ENCODE peak calls at places on chromosomes 7 and 10, in five cellular contexts. One of them, this sample, is unnamed.

GRCh38 chr10:117936136-117936535 is 110.6 kb downstream of the RAB11FIP2 start:
- DNase-seq in IMR-90: peak
- DNase-seq in H1: no peak
- DNase-seq in mesenchymal stem cell: no peak
- DNase-seq in H9: no peak
- DNase-seq in this sample: no peak

GRCh38 chr10:70958396-70958795 is 70.0 kb upstream of the PCBD1 start:
- DNase-seq in H9: no peak
- DNase-seq in IMR-90: peak
- DNase-seq in H1: no peak
- DNase-seq in mesenchymal stem cell: peak
- DNase-seq in this sample: no peak

GRCh38 chr7:101400751-101401150 is 38.1 kb downstream of the COL26A1 start:
- DNase-seq in H1: no peak
- DNase-seq in IMR-90: no peak
- DNase-seq in mesenchymal stem cell: no peak
- DNase-seq in H9: no peak
- DNase-seq in this sample: no peak

GRCh38 chr10:88314362-88314761 is 268.8 kb downstream of the RNLS start:
- DNase-seq in H9: no peak
- DNase-seq in mesenchymal stem cell: no peak
- DNase-seq in H1: no peak
- DNase-seq in IMR-90: no peak
- DNase-seq in this sample: no peak

GRCh38 chr7:152464312-152465117 is 28.7 kb upstream of the KMT2C start:
- DNase-seq in mesenchymal stem cell: peak
- DNase-seq in H9: peak
- DNase-seq in H1: no peak
- DNase-seq in IMR-90: peak
- DNase-seq in this sample: peak

GRCh38 chr10:7085913-7086589 is 324.8 kb downstream of the SFMBT2 start:
- DNase-seq in mesenchymal stem cell: peak
- DNase-seq in H9: peak
- DNase-seq in IMR-90: peak
- DNase-seq in H1: no peak
- DNase-seq in this sample: no peak

GRCh38 chr10:67629461-67629971 is 66.5 kb downstream of the CTNNA3 start:
- DNase-seq in mesenchymal stem cell: peak
- DNase-seq in H9: no peak
- DNase-seq in IMR-90: peak
- DNase-seq in H1: no peak
- DNase-seq in this sample: no peak

GRCh38 chr10:56470701-56471100 is 109.6 kb upstream of the ZWINT start:
- DNase-seq in IMR-90: no peak
- DNase-seq in H1: no peak
- DNase-seq in H9: no peak
- DNase-seq in mesenchymal stem cell: no peak
- DNase-seq in this sample: no peak

GRCh38 chr10:86970152-86970886 is 2.0 kb downstream of the ADIRF start:
- DNase-seq in IMR-90: peak
- DNase-seq in H1: no peak
- DNase-seq in H9: peak
- DNase-seq in mesenchymal stem cell: peak
- DNase-seq in this sample: no peak

GRCh38 chr7:117711556-117711955 is 161.7 kb downstream of the CTTNBP2 start:
- DNase-seq in mesenchymal stem cell: no peak
- DNase-seq in IMR-90: no peak
- DNase-seq in H9: no peak
- DNase-seq in H1: no peak
- DNase-seq in this sample: no peak

GRCh38 chr10:97974526-97975525 is 55.6 kb downstream of the CRTAC1 start:
- DNase-seq in H9: no peak
- DNase-seq in mesenchymal stem cell: no peak
- DNase-seq in H1: no peak
- DNase-seq in IMR-90: no peak
- DNase-seq in this sample: peak

GRCh38 chr7:45088146-45088701 is 545 bp downstream of the NACAD start:
- DNase-seq in H1: no peak
- DNase-seq in H9: no peak
- DNase-seq in IMR-90: no peak
- DNase-seq in mesenchymal stem cell: no peak
- DNase-seq in this sample: no peak

GRCh38 chr7:45089314-45089891 is 634 bp upstream of the NACAD start:
- DNase-seq in H1: peak
- DNase-seq in H9: peak
- DNase-seq in mesenchymal stem cell: peak
- DNase-seq in IMR-90: peak
- DNase-seq in this sample: peak

GRCh38 chr7:45088821-45089313 is at the start of gene NACAD:
- DNase-seq in IMR-90: peak
- DNase-seq in mesenchymal stem cell: no peak
- DNase-seq in H9: no peak
- DNase-seq in H1: no peak
- DNase-seq in this sample: no peak

GRCh38 chr7:45092100-45092930 is 3.5 kb upstream of the NACAD start:
- DNase-seq in H1: no peak
- DNase-seq in H9: no peak
- DNase-seq in IMR-90: peak
- DNase-seq in mesenchymal stem cell: peak
- DNase-seq in this sample: no peak

DNA sequence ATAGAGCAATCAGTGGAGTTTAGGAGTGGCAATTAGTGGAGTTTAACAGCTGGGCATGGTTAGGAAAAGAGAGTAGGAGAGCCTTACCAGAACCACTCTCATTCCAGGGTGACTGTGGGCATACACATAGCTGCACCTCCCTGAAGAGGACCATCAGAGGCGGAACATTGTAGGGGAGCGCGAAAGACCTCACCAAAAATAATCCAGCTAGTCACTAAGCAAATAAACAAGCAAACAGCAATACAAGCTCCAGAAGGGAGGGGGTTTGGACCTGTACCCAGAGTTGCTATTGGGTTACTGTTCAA is 4.1 kb upstream of the NACAD start:
- DNase-seq in mesenchymal stem cell: no peak
- DNase-seq in H1: no peak
- DNase-seq in H9: no peak
- DNase-seq in IMR-90: no peak
- DNase-seq in this sample: no peak
- H2AFZ ChIP-seq in mesenchymal stem cell: peak
- H2AFZ ChIP-seq in H1: peak
- H2AFZ ChIP-seq in H9: no peak
- H2AFZ ChIP-seq in IMR-90: no peak
- H2AFZ ChIP-seq in this sample: no peak

GRCh38 chr10:59887972-59888640 is 18.2 kb downstream of the CCDC6 start:
- DNase-seq in IMR-90: no peak
- DNase-seq in H9: no peak
- DNase-seq in H1: no peak
- DNase-seq in mesenchymal stem cell: no peak
- DNase-seq in this sample: no peak
- H2BK120ac ChIP-seq in IMR-90: no peak
- H2BK120ac ChIP-seq in H9: no peak
- H2BK120ac ChIP-seq in H1: no peak
- H2BK120ac ChIP-seq in mesenchymal stem cell: no peak
- H2BK120ac ChIP-seq in this sample: no peak

GRCh38 chr10:526651-527312 is 162.7 kb downstream of the DIP2C start:
- DNase-seq in mesenchymal stem cell: no peak
- DNase-seq in IMR-90: no peak
- DNase-seq in H9: peak
- DNase-seq in H1: no peak
- DNase-seq in this sample: no peak
- H3K18ac ChIP-seq in mesenchymal stem cell: no peak
- H3K18ac ChIP-seq in IMR-90: no peak
- H3K18ac ChIP-seq in H9: no peak
- H3K18ac ChIP-seq in H1: no peak
- H3K18ac ChIP-seq in this sample: peak

DNA sequence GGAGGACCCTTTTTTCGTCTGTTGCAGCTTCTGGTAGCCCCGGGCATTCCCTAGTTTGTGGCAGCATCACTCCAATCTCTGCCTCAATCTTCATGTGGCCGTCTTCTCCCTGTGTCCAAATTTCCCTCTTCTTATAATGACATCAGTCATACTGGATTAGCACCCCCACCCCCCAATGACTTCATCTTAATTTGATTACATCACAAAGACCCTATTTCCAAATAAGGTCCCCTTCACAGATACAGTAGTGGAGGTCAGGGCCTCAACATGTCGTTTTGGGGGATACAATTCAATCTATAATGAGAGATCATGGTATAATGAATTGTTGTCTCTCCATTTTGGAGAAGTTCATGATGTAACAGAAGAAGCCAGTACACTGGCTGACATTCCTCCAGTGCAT is 28.1 kb upstream of the EZH2 start:
- DNase-seq in H9: no peak
- DNase-seq in H1: no peak
- DNase-seq in IMR-90: no peak
- DNase-seq in mesenchymal stem cell: no peak
- DNase-seq in this sample: no peak
- H2AFZ ChIP-seq in H9: no peak
- H2AFZ ChIP-seq in H1: no peak
- H2AFZ ChIP-seq in IMR-90: no peak
- H2AFZ ChIP-seq in mesenchymal stem cell: no peak
- H2AFZ ChIP-seq in this sample: no peak

GRCh38 chr10:11177926-11178453 is 160.3 kb downstream of the CELF2 start:
- DNase-seq in mesenchymal stem cell: no peak
- DNase-seq in IMR-90: no peak
- DNase-seq in H9: no peak
- DNase-seq in H1: no peak
- DNase-seq in this sample: no peak
- H2BK120ac ChIP-seq in mesenchymal stem cell: no peak
- H2BK120ac ChIP-seq in IMR-90: no peak
- H2BK120ac ChIP-seq in H9: no peak
- H2BK120ac ChIP-seq in H1: no peak
- H2BK120ac ChIP-seq in this sample: no peak